ENCODE peak calls at places on chromosomes 13 and 19, in ten cellular contexts. H, J, S, N, C, B, V, O, E and Z are unnamed samples.

GRCh38 chr19:31943778-31944177 is 401.6 kb upstream of the ZNF507 start:
- DNase-seq in H (no peak), J (no peak), S (no peak), N (no peak), C (no peak), B (no peak), V (no peak), O (no peak), E (no peak), Z (no peak)

GRCh38 chr13:44147222-44147621 is 226.4 kb upstream of the SERP2 start:
- DNase-seq in H (no peak), J (no peak), S (no peak), N (no peak), C (no peak), B (no peak), V (no peak), O (no peak), E (no peak), Z (no peak)

GRCh38 chr19:13286195-13286985 is 136.2 kb downstream of the IER2 start:
- DNase-seq in H (no peak), J (no peak), S (no peak), N (no peak), C (no peak), B (no peak), V (no peak), O (no peak), E (no peak), Z (no peak)

GRCh38 chr19:35671818-35672217 is 5.5 kb downstream of the UPK1A start:
- DNase-seq in H (no peak), J (no peak), S (no peak), N (no peak), C (no peak), B (no peak), V (no peak), O (peak; percentile 45), E (no peak), Z (no peak)

GRCh38 chr19:17553256-17553655 is 2.2 kb upstream of the COLGALT1 start:
- DNase-seq in H (no peak), J (no peak), S (peak; percentile 65), N (no peak), C (peak; percentile 89), B (peak; percentile 45), V (peak; percentile 57), O (peak; percentile 98), E (peak; percentile 97), Z (no peak)

GRCh38 chr19:5903054-5903501 is 512 bp downstream of the NDUFA11 start:
- DNase-seq in H (no peak), J (no peak), S (no peak), N (no peak), C (no peak), B (peak; percentile 46), V (no peak), O (peak; percentile 53), E (no peak), Z (no peak)

GRCh38 chr19:51148571-51148970 is 6.5 kb downstream of the SIGLEC7 start:
- DNase-seq in H (no peak), J (no peak), S (no peak), N (no peak), C (no peak), B (no peak), V (no peak), O (no peak), E (no peak), Z (no peak)

GRCh38 chr19:19579533-19580361 is 38.7 kb downstream of the PBX4 start:
- DNase-seq in H (no peak), J (no peak), S (no peak), N (no peak), C (no peak), B (no peak), V (no peak), O (no peak), E (no peak), Z (peak; percentile 54)

GRCh38 chr13:112891477-112892401 is 77.3 kb upstream of the MCF2L start:
- DNase-seq in H (no peak), J (peak; percentile 76), S (no peak), N (no peak), C (no peak), B (peak; percentile 48), V (no peak), O (no peak), E (no peak), Z (peak; percentile 23)

GRCh38 chr19:17103177-17103576 is 27.6 kb downstream of the MYO9B start:
- DNase-seq in H (peak; percentile 56), J (no peak), S (no peak), N (no peak), C (peak; percentile 53), B (peak; percentile 90), V (no peak), O (peak; percentile 50), E (peak; percentile 62), Z (peak; percentile 49)

GRCh38 chr19:33938821-33939220 is 142.2 kb downstream of the KCTD15 start:
- DNase-seq in H (no peak), J (no peak), S (no peak), N (no peak), C (no peak), B (no peak), V (no peak), O (no peak), E (no peak), Z (no peak)

GRCh38 chr19:6141217-6141616 is 5.8 kb downstream of the ACSBG2 start:
- DNase-seq in H (no peak), J (no peak), S (no peak), N (no peak), C (no peak), B (no peak), V (no peak), O (no peak), E (no peak), Z (no peak)

GRCh38 chr19:18393836-18394235 is 3.6 kb downstream of the LRRC25 start:
- DNase-seq in H (no peak), J (no peak), S (no peak), N (no peak), C (no peak), B (no peak), V (peak; percentile 65), O (no peak), E (no peak), Z (no peak)

GRCh38 chr19:5789201-5789795 is 1.7 kb downstream of the DUS3L start:
- DNase-seq in H (no peak), J (no peak), S (no peak), N (no peak), C (no peak), B (no peak), V (no peak), O (no peak), E (no peak), Z (no peak)

GRCh38 chr19:56405062-56405461 is 930 bp downstream of the ZNF583 start:
- DNase-seq in H (no peak), J (no peak), S (no peak), N (no peak), C (no peak), B (no peak), V (no peak), O (no peak), E (no peak), Z (no peak)
- H3K4me3 ChIP-seq in H (peak overlapping the region; percentile 95), J (peak overlapping the region; percentile 82), S (peak overlapping the region; percentile 80), N (peak overlapping the region; percentile 76), C (peak overlapping the region; percentile 83), B (peak overlapping the region; percentile 88), V (no peak overlapping the region), O (no peak overlapping the region), E (peak overlapping the region; percentile 68), Z (peak overlapping the region; percentile 85)

DNA sequence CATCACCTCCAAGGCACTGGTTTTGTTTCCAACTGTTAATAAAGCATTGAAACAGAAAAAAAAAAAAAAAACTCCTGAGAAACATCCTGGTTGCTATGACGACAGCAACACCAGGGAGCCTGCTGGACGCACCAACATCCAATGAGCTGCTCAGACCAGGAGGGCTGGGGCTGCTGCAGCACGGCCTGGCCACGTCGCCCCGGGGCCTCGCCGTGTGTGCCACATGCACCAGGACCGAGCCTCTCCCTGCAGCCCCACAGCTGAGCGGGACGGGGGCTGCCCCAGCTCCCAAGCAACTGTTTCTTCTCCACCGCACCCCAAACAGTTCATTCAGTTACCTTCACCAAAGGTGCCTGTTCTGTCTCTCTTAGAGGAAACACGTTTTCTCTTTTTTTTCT is 54.5 kb downstream of the RASA3 start:
- DNase-seq in H (no peak), J (no peak), S (no peak), N (no peak), C (no peak), B (peak; percentile 53), V (no peak), O (peak; percentile 85), E (no peak), Z (no peak)
- H3K4me3 ChIP-seq in H (no peak overlapping the region), J (no peak overlapping the region), S (no peak overlapping the region), N (no peak overlapping the region), C (no peak overlapping the region), B (no peak overlapping the region), V (no peak overlapping the region), O (no peak overlapping the region), E (no peak overlapping the region), Z (no peak overlapping the region)

DNA sequence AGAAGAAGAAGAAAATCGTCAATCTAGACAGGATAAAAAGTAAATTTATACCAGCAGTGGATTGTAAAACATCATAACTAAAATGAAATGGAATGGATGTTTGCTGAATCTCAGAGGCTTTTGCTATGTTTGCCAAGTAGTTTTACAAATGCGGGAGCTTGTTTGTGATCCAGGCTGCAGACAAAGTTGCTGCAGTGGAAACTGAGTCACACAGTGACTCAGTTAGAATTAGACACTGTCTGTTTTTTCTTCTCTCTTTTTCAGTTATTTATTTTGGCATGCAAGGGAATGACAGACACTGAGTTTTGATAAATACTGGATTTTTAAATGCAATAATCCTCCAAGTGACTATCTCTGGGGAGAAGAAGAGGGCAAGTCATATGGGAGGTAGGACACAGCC is 4.6 kb upstream of the PNMA8A start:
- DNase-seq in H (no peak), J (no peak), S (no peak), N (no peak), C (no peak), B (no peak), V (no peak), O (no peak), E (no peak), Z (no peak)
- H3K4me3 ChIP-seq in H (no peak overlapping the region), J (no peak overlapping the region), S (no peak overlapping the region), N (no peak overlapping the region), C (no peak overlapping the region), B (no peak overlapping the region), V (no peak overlapping the region), O (no peak overlapping the region), E (no peak overlapping the region), Z (no peak overlapping the region)

DNA sequence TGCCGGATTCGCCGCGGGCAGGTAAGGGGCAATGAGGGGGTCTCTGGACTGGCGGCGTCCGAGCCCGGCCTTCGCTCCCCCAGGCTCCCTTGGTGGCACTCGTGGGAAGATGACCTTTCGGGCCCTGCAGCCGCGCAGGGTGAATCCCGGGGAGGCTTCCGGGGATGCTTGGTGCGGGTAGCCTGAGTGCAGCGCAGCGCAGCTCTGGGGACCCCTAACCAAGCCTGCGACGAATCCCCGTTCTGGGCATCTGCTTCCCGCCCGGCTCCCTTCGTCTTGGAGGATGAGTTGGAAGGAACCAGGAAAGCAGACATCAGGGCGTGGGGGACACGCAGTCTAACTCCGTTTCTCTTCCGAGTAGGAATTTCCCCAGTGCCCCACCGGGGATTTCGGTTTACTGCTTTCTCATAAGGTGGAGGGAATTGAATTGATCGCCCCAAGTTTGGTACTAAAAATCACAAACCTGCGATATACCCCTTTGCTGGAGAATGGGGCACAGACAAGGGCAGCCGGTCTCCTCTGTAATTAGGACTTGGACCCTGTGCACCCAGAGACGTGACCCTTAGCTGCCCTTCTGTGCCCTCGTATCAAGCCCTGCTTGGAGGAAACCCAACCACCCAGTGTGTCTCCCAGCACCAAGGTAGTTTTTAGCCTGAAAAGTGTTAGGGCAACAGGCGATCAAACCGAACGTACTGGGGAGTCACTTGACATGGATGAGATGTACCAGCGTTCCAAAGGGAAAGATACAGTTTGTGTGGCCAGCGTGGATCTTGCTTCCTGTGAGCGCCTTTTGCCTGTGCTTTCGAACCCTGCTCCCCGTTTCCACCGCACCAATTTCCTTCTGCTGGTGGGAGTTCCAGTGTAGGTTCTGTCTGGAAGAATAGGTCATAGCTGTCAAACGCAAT is 1.0 kb downstream of the GPC5 start:
- DNase-seq in H (no peak), J (no peak), S (peak; percentile 11), N (no peak), C (no peak), B (peak; percentile 43), V (no peak), O (no peak), E (no peak), Z (no peak)
- H3K4me3 ChIP-seq in H (peak overlapping the region; percentile 75), J (peak overlapping the region; percentile 81), S (peak overlapping the region; percentile 68), N (peak overlapping the region; percentile 76), C (peak overlapping the region; percentile 59), B (peak overlapping the region; percentile 85), V (peak overlapping the region; percentile 46), O (peak overlapping the region; percentile 45), E (peak overlapping the region; percentile 44), Z (peak overlapping the region; percentile 46)